ENCODE peak calls at places on chromosomes 7 and 10, in six cellular contexts. X is HL-60, P is GM12878, O is HepG2, T is H1, M is K562. Z is an unnamed sample.

GRCh38 chr10:132481690-132482089 is 55.9 kb upstream of the INPP5A start:
- DNase-seq in X (no peak), T (no peak), P (no peak), O (no peak), M (no peak), Z (no peak)

GRCh38 chr10:127880557-127880956 is 12.2 kb downstream of the CLRN3 start:
- DNase-seq in T (peak), X (peak), M (no peak), P (no peak), O (no peak), Z (no peak)

GRCh38 chr7:75645570-75645969 is 93.2 kb downstream of the HIP1 start:
- DNase-seq in P (no peak), X (no peak), M (no peak), O (no peak), T (no peak), Z (no peak)

GRCh38 chr7:73828107-73828803 is 2.5 kb upstream of the CLDN4 start:
- DNase-seq in P (no peak), X (no peak), M (peak), T (no peak), O (peak), Z (peak)

GRCh38 chr10:110016037-110016436 is 8.3 kb downstream of the ADD3 start:
- DNase-seq in O (peak), X (no peak), P (no peak), T (no peak), M (no peak), Z (peak)

GRCh38 chr7:37822946-37823345 is 25.5 kb upstream of the NME8 start:
- DNase-seq in X (no peak), O (no peak), P (no peak), T (no peak), M (no peak), Z (no peak)

GRCh38 chr7:471191-471865 is 48.3 kb downstream of the PDGFA start:
- DNase-seq in X (no peak), P (no peak), T (no peak), M (peak), O (no peak), Z (no peak)

GRCh38 chr10:12703813-12704212 is 297.7 kb downstream of the CCDC3 start:
- DNase-seq in M (no peak), T (no peak), P (no peak), O (no peak), X (no peak), Z (no peak)

GRCh38 chr10:18566177-18566576 is 85.2 kb downstream of the NSUN6 start:
- DNase-seq in T (no peak), X (no peak), O (no peak), P (no peak), M (no peak), Z (no peak)

GRCh38 chr10:5620966-5621365 is 45.4 kb downstream of the ASB13 start:
- DNase-seq in M (no peak), T (no peak), X (no peak), P (no peak), O (no peak), Z (no peak)

GRCh38 chr10:71158251-71158650 is 54.1 kb upstream of the UNC5B start:
- DNase-seq in T (no peak), X (no peak), P (no peak), O (no peak), M (no peak), Z (no peak)

GRCh38 chr7:44403176-44403759 is 77.9 kb upstream of the CAMK2B start:
- DNase-seq in T (no peak), O (no peak), X (no peak), M (no peak), P (no peak), Z (no peak)

GRCh38 chr7:141201145-141201885 is 127.5 kb downstream of the TMEM178B start:
- DNase-seq in O (no peak), X (no peak), P (no peak), T (no peak), M (no peak), Z (no peak)

GRCh38 chr10:23338886-23339285 is 5.7 kb downstream of the C10orf67 start:
- DNase-seq in O (no peak), M (no peak), P (no peak), T (no peak), X (no peak), Z (no peak)

DNA sequence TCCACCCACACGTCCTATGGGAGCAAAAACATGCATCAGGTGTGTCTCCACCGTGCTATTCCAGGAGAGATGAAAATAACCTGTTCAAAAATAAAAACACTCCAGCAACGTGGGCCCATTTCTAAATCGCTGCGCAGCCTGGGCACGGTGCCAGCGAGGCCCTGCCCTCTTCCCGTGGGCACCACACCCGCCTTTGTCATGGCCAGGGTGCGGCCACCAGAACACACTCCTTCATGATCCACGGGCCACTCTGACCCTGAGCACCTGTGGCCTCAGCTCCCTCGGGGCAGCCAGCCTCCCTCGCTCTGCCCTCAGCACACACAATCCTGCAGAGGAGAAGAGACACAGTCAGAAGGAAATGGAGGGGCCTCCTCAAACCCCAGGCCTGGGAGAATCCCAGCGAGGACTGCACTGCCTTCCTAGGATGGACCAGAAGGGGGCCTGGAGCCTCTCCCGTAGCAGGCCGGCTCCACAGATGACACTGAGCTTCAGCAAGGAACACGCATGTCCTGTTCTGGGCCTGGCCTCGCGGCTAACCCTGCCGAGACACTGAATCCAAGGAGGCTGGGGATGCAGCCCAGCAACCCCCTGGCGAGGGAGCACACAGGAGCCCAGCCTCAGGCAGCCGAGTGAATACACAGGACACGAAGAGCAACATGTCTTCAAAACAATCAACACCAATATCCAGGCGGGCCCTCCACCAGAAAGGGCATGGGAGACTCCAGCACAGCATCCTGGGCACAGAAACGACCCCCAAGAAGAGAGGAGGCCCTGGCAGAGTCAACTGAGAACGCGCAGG is 169.0 kb downstream of the MAD1L1 start:
- DNase-seq in T (no peak), M (no peak), P (no peak), O (no peak), X (no peak), Z (peak)
- TF ChIP-seq GABPA in T (no peak), M (no peak), P (no peak), O (no peak), X (no peak), Z (no peak)

GRCh38 chr7:5455581-5456222 is 32.1 kb upstream of the TNRC18 start:
- DNase-seq in M (no peak), T (no peak), O (no peak), X (no peak), P (no peak), Z (peak)
- TF ChIP-seq GABPA in M (no peak), T (no peak), O (no peak), X (no peak), P (no peak), Z (no peak)

GRCh38 chr7:36127075-36127740 is 25.8 kb upstream of the EEPD1 start:
- DNase-seq in X (no peak), P (no peak), M (no peak), O (no peak), T (no peak), Z (no peak)
- TF ChIP-seq GABPA in X (no peak), P (no peak), M (no peak), O (no peak), T (no peak), Z (no peak)

GRCh38 chr7:16494551-16494950 is 29.0 kb upstream of the SOSTDC1 start:
- DNase-seq in P (no peak), O (no peak), T (no peak), M (no peak), X (no peak), Z (no peak)

GRCh38 chr7:16494955-16495719 is 29.6 kb upstream of the SOSTDC1 start:
- DNase-seq in M (no peak), P (no peak), T (no peak), X (no peak), O (no peak), Z (no peak)

GRCh38 chr7:16493266-16493665 is 27.7 kb upstream of the SOSTDC1 start:
- DNase-seq in P (no peak), M (peak), T (no peak), O (no peak), X (no peak), Z (no peak)

GRCh38 chr7:16492513-16493062 is 27.1 kb upstream of the SOSTDC1 start:
- DNase-seq in M (peak), X (no peak), T (no peak), O (peak), P (no peak), Z (no peak)

DNA sequence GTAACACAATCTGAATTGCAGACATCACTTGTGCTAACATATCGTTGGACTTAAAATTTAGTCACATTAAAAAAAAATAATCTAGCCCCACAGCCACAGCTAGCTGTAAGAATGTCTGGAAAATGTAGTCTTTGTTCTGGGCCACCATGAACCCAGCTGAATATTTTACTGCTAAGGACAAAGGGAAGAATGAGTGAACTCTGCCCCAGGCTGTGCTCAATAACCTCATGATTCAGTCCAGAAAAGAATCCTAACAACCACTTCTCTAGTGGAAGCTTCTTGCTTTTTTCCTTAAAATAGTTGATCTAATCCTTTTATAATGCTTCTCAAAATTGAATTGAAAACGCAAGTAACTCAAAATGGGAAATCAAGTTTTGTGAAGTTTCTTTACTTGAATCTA is 25.6 kb upstream of the SOSTDC1 start:
- DNase-seq in O (peak), M (no peak), T (no peak), X (no peak), P (no peak), Z (no peak)
- TF ChIP-seq GABPA in O (no peak), M (no peak), T (no peak), X (no peak), P (no peak), Z (no peak)

DNA sequence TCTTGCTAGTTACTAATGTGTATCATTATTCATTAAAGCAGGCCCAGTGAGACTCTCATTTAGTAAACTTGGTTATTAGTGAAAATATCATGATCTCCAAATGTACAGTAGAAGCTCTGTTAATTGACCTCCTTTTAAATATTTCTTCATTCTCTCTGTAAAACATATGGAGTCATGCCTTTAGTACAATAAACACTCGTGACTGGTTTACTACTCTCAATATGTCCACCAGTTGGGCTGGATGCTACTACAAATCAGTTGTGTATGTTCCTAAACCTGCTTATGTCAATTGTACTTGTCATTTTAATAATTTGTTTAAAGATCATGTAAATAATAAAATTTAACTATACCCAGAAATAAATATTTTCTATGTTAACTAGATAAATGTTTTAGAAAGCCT is 68.6 kb upstream of the COMTD1 start:
- DNase-seq in X (no peak), O (no peak), T (no peak), P (no peak), M (no peak), Z (no peak)
- TF ChIP-seq GABPA in X (no peak), O (no peak), T (no peak), P (no peak), M (no peak), Z (no peak)

Z was measured in SK-N-SH.